ENCODE peak calls at places on chromosomes 4 and X, in five cellular contexts. G, Y, X, O and E are unnamed samples. For H3K4me1, the result is how much of the 10 kb centered on the place peaks cover.

GRCh38 chr4:23966720-23967119 is 76.9 kb upstream of the PPARGC1A start:
- DNase-seq in X (no peak), Y (no peak), G (no peak), O (no peak), E (no peak)

GRCh38 chr4:32994956-32995849 is 2275.0 kb downstream of the PCDH7 start:
- DNase-seq in X (no peak), O (no peak), Y (no peak), G (no peak), E (no peak)

GRCh38 chr4:76804060-76804459 is 93.9 kb downstream of the SOWAHB start:
- DNase-seq in Y (no peak), X (no peak), O (no peak), G (no peak), E (no peak)

GRCh38 chr4:133151681-133152329 is 2.7 kb downstream of the PCDH10 start:
- DNase-seq in Y (no peak), X (no peak), G (peak), O (no peak), E (peak)

GRCh38 chrX:54808109-54808604 is 612 bp downstream of the MAGED2 start:
- DNase-seq in O (no peak), Y (peak), X (peak), G (peak), E (peak)

GRCh38 chrX:72316408-72317079 is 10.8 kb upstream of the CITED1 start:
- DNase-seq in O (no peak), Y (no peak), X (no peak), G (peak), E (no peak)

GRCh38 chr4:130023088-130023487 is 927.1 kb downstream of the C4orf33 start:
- DNase-seq in Y (no peak), G (no peak), X (no peak), O (no peak), E (no peak)

GRCh38 chr4:172573899-172574298 is 594.7 kb upstream of the GALNT7 start:
- DNase-seq in Y (no peak), O (no peak), X (no peak), G (no peak), E (no peak)

GRCh38 chr4:46909078-46909477 is at the start of gene COX7B2:
- DNase-seq in X (no peak), G (no peak), Y (no peak), O (no peak), E (no peak)

DNA sequence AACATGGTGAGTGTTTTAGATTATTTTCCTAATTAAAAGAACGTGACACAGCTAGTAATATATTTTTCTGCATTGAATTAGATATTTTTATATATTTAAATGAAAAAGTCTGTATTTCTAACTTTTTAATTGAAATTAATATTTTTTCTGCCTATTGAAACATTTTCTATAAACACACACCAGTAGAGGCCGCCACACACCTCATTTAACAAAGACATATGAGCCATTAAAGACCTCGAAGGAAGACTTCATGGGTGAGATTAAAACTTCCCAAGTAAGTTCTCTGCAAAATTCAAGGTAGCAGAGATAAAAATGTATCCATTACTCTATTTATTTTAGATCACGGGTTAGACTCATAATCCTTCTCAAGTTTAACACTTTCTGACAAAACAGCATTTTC is 8.3 kb downstream of the SLITRK2 start:
- DNase-seq in O (no peak), Y (no peak), X (no peak), G (no peak), E (no peak)
- H3K4me1 ChIP-seq in O (under half), Y (under half), X (under half), G (under half), E (under half)

GRCh38 chrX:2689773-2690666 is 1.1 kb upstream of the CD99 start:
- DNase-seq in Y (no peak), O (no peak), X (no peak), G (peak), E (no peak)
- H3K27ac ChIP-seq in Y (no peak), O (no peak), X (peak), G (no peak), E (peak)

DNA sequence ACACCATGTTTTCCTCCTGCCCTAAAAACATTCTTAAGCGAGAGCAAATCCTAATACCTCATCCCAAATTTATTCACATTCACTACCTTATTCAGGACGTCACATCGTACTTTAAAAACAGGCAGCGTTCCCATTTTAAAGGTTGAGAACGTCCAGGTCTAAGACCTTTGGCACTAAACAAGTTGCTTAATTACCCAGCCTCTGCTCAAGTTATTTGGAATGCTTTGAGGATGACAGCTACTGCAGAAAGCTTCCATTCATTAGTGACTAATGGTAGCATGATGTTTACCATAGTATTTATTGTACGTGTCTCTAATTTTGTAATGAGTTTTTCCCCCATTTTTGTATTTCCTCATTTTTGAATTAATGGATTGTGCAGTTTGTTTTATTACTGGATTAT is 1.5 kb downstream of the USP38 start:
- DNase-seq in X (no peak), G (no peak), Y (no peak), O (peak), E (no peak)
- H3K4me1 ChIP-seq in X (under half), G (under half), Y (half or more), O (under half), E (half or more)

GRCh38 chr4:16665942-16666586 is 232.4 kb downstream of the LDB2 start:
- DNase-seq in G (no peak), X (no peak), O (no peak), Y (no peak), E (no peak)

GRCh38 chr4:16670726-16671125 is 227.7 kb downstream of the LDB2 start:
- DNase-seq in G (no peak), X (no peak), O (no peak), Y (no peak), E (no peak)

GRCh38 chr4:16669036-16669435 is 229.4 kb downstream of the LDB2 start:
- DNase-seq in G (no peak), O (no peak), X (peak), Y (no peak), E (no peak)

GRCh38 chr4:16663722-16664121 is 234.7 kb downstream of the LDB2 start:
- DNase-seq in Y (no peak), O (no peak), G (no peak), X (no peak), E (no peak)

GRCh38 chr4:16667464-16667863 is 231.0 kb downstream of the LDB2 start:
- DNase-seq in O (peak), G (no peak), Y (no peak), X (no peak), E (no peak)
- H3K27ac ChIP-seq in O (no peak), G (no peak), Y (no peak), X (no peak), E (no peak)

GRCh38 chrX:129768586-129769466 is 10.9 kb upstream of the SASH3 start:
- DNase-seq in O (no peak), G (no peak), Y (no peak), X (no peak), E (no peak)
- H3K4me1 ChIP-seq in O (under half), G (under half), Y (half or more), X (under half), E (under half)

GRCh38 chr4:85748654-85749053 is 273.7 kb downstream of the ARHGAP24 start:
- DNase-seq in X (no peak), G (no peak), O (no peak), Y (no peak), E (no peak)
- H3K27ac ChIP-seq in X (no peak), G (no peak), O (no peak), Y (no peak), E (no peak)

DNA sequence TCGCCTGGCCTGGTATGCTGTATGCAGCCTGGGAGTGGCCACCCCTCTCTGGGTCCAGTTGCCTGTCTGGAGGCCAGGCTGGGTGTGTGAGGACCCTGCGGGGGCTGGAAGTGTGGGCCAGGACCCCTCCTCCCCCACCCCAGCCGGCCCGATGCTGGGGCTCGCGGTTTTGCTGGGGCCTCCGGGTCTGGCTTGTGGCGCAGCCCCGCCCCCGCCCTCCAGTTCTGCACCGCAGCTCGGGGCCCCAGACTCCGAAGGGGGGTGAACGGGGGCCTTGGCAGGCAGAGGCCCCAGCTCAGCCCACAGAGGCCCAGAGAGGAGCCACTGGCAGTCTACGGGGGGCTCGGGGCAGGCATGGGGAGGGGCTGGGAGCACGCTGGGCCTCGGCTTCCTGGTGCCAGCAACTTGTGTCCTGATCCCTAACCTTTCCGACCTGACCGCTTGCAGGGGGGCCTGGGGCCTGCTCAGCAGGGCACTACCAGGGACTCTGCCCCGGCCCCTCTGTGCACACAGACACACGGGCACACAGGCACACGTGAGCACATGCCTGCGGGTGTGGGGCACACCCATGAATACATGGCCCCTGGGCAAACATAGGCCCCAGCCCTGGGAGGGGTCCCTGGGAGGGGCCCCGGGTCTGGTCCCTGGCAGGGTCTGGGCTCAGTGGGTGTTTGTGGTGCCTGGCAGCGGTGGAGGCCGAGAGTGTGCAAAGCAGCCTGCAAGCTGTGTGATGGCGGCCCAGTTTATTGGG is 21.4 kb upstream of the FGFR3 start:
- DNase-seq in Y (no peak), G (no peak), O (no peak), X (no peak), E (no peak)
- H3K4me1 ChIP-seq in Y (under half), G (under half), O (under half), X (under half), E (under half)

DNA sequence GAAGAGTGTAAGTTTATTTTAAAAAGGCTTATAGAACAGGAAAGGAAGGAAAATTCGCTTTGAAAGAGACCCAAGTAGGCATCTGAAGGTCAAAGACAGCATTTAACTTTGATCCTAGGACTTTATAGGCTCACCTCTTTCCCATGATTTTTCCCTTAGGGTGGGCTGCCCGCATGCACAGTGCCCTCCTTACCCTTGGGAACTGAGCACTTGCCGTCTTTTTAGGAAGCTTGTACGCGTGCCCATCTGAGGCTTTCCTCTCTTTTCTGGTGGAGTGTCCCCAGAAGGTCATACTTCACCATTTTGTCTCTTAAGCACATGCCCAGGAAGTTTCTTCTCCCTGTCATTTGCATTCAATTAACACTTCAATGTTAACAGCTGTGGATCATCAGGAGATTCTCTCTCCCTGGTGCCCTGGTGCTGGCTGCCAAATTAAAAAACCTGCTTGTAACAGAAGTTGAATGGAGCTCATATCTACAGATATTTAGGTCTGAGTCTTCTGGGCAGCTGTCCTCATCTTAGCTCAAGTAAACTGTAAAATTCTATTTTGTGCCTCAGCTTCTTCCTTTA is 38.4 kb upstream of the IL9R start:
- DNase-seq in O (no peak), G (no peak), X (no peak), Y (no peak), E (no peak)
- H3K27ac ChIP-seq in O (no peak), G (no peak), X (no peak), Y (no peak), E (no peak)

GRCh38 chrX:40202456-40202855 is 104.7 kb upstream of the BCOR start:
- DNase-seq in G (no peak), Y (peak), O (no peak), X (no peak), E (no peak)

GRCh38 chrX:40207626-40208025 is 109.9 kb upstream of the BCOR start:
- DNase-seq in G (no peak), X (no peak), O (peak), Y (no peak), E (no peak)

GRCh38 chrX:40201486-40201885 is 103.7 kb upstream of the BCOR start:
- DNase-seq in G (no peak), O (no peak), Y (peak), X (no peak), E (no peak)

GRCh38 chrX:40209951-40210617 is 112.3 kb upstream of the BCOR start:
- DNase-seq in O (peak), Y (no peak), X (no peak), G (no peak), E (no peak)

GRCh38 chrX:40205471-40205870 is 107.7 kb upstream of the BCOR start:
- DNase-seq in X (no peak), Y (no peak), G (no peak), O (no peak), E (no peak)
- H3K4me1 ChIP-seq in X (under half), Y (under half), G (under half), O (under half), E (under half)

GRCh38 chr4:9685692-9686091 is 95.7 kb upstream of the DRD5 start:
- DNase-seq in G (no peak), Y (no peak), O (no peak), X (no peak), E (no peak)

GRCh38 chr4:9691221-9692065 is 90.0 kb upstream of the DRD5 start:
- DNase-seq in O (peak), X (peak), Y (peak), G (peak), E (peak)
- H3K27ac ChIP-seq in O (peak), X (peak), Y (peak), G (peak), E (peak)